ENCODE peak calls at places on chromosomes 16 and 17, in four cellular contexts. One of them, this sample, is unnamed.

GRCh38 chr16:73888840-73889577 is 407.6 kb upstream of the PSMD7 start:
- DNase-seq in A549: no peak
- DNase-seq in HCT116: no peak
- DNase-seq in GM12878: no peak
- DNase-seq in this sample: no peak

GRCh38 chr16:82630219-82630618 is 3.5 kb downstream of the CDH13 start:
- DNase-seq in HCT116: no peak
- DNase-seq in GM12878: no peak
- DNase-seq in A549: no peak
- DNase-seq in this sample: peak; percentile 68

GRCh38 chr17:30720013-30720471 is 104.5 kb downstream of the CRLF3 start:
- DNase-seq in GM12878: no peak
- DNase-seq in HCT116: no peak
- DNase-seq in A549: no peak
- DNase-seq in this sample: no peak

GRCh38 chr16:65314246-65315003 is 192.6 kb upstream of the CDH11 start:
- DNase-seq in A549: no peak
- DNase-seq in HCT116: no peak
- DNase-seq in GM12878: no peak
- DNase-seq in this sample: peak; percentile 47

GRCh38 chr17:77959926-77960521 is 1.5 kb downstream of the TNRC6C start:
- DNase-seq in GM12878: no peak
- DNase-seq in A549: no peak
- DNase-seq in HCT116: no peak
- DNase-seq in this sample: peak; percentile 60

GRCh38 chr17:6696906-6697305 is 16.3 kb downstream of the SLC13A5 start:
- DNase-seq in A549: no peak
- DNase-seq in GM12878: no peak
- DNase-seq in HCT116: no peak
- DNase-seq in this sample: no peak

GRCh38 chr17:50184611-50185398 is 16.6 kb downstream of the COL1A1 start:
- DNase-seq in GM12878: no peak
- DNase-seq in A549: no peak
- DNase-seq in HCT116: no peak
- DNase-seq in this sample: peak; percentile 62

GRCh38 chr17:4764612-4765011 is 7.1 kb upstream of the TM4SF5 start:
- DNase-seq in HCT116: no peak
- DNase-seq in GM12878: no peak
- DNase-seq in A549: no peak
- DNase-seq in this sample: no peak

GRCh38 chr17:29039764-29040598 is 3.0 kb upstream of the PIPOX start:
- DNase-seq in HCT116: no peak
- DNase-seq in GM12878: no peak
- DNase-seq in A549: no peak
- DNase-seq in this sample: peak; percentile 80

GRCh38 chr16:22635801-22636200 is 125.1 kb downstream of the NPIPB5 start:
- DNase-seq in A549: no peak
- DNase-seq in HCT116: no peak
- DNase-seq in GM12878: no peak
- DNase-seq in this sample: no peak

GRCh38 chr17:66941773-66942452 is 22.6 kb upstream of the CACNG4 start:
- DNase-seq in HCT116: no peak
- DNase-seq in A549: no peak
- DNase-seq in GM12878: no peak
- DNase-seq in this sample: no peak

GRCh38 chr17:35708149-35708548 is 23.3 kb upstream of the RASL10B start:
- DNase-seq in A549: no peak
- DNase-seq in GM12878: no peak
- DNase-seq in HCT116: no peak
- DNase-seq in this sample: no peak

GRCh38 chr16:51651061-51651466 is 500.0 kb upstream of the SALL1 start:
- DNase-seq in HCT116: no peak
- DNase-seq in A549: no peak
- DNase-seq in GM12878: no peak
- DNase-seq in this sample: no peak

GRCh38 chr17:17675925-17676534 is 5.2 kb upstream of the RAI1 start:
- DNase-seq in HCT116: peak; percentile 48
- DNase-seq in GM12878: no peak
- DNase-seq in A549: peak; percentile 49
- DNase-seq in this sample: peak; percentile 52

GRCh38 chr16:2154533-2155090 is 970 bp upstream of the TRAF7 start:
- DNase-seq in GM12878: no peak
- DNase-seq in HCT116: no peak
- DNase-seq in A549: no peak
- DNase-seq in this sample: no peak

GRCh38 chr17:46738544-46738943 is 79.9 kb downstream of the WNT3 start:
- DNase-seq in GM12878: no peak
- DNase-seq in HCT116: no peak
- DNase-seq in A549: no peak
- DNase-seq in this sample: peak; percentile 42

GRCh38 chr16:76277099-76278030 is at the start of gene CNTNAP4:
- DNase-seq in GM12878: no peak
- DNase-seq in A549: no peak
- DNase-seq in HCT116: no peak
- DNase-seq in this sample: no peak

GRCh38 chr16:85568519-85568918 is 44.6 kb upstream of the GSE1 start:
- DNase-seq in GM12878: no peak
- DNase-seq in A549: no peak
- DNase-seq in HCT116: no peak
- DNase-seq in this sample: no peak

GRCh38 chr16:84952335-84953050 is 58.8 kb downstream of the ZDHHC7 start:
- DNase-seq in HCT116: peak; percentile 76
- DNase-seq in GM12878: peak; percentile 40
- DNase-seq in A549: peak; percentile 80
- DNase-seq in this sample: peak; percentile 82

GRCh38 chr16:10562361-10562899 is 18.0 kb downstream of the EMP2 start:
- DNase-seq in GM12878: no peak
- DNase-seq in HCT116: no peak
- DNase-seq in A549: no peak
- DNase-seq in this sample: no peak

GRCh38 chr17:82149401-82150099 is 51.5 kb upstream of the FASN start:
- DNase-seq in GM12878: no peak
- DNase-seq in A549: no peak
- DNase-seq in HCT116: no peak
- DNase-seq in this sample: no peak

GRCh38 chr16:12182202-12182601 is 205.7 kb downstream of the SNX29 start:
- DNase-seq in GM12878: no peak
- DNase-seq in HCT116: no peak
- DNase-seq in A549: no peak
- DNase-seq in this sample: no peak

GRCh38 chr16:3638916-3639644 is 15.4 kb upstream of the DNASE1 start:
- DNase-seq in A549: no peak
- DNase-seq in HCT116: no peak
- DNase-seq in GM12878: no peak
- DNase-seq in this sample: no peak

GRCh38 chr16:64866026-64866425 is 255.8 kb downstream of the CDH11 start:
- DNase-seq in GM12878: no peak
- DNase-seq in HCT116: no peak
- DNase-seq in A549: no peak
- DNase-seq in this sample: peak; percentile 36

GRCh38 chr17:75641343-75641742 is 8.1 kb downstream of the SMIM5 start:
- DNase-seq in HCT116: no peak
- DNase-seq in A549: no peak
- DNase-seq in GM12878: no peak
- DNase-seq in this sample: no peak

GRCh38 chr17:3556905-3557767 is 476 bp downstream of the TRPV3 start:
- DNase-seq in HCT116: no peak
- DNase-seq in GM12878: no peak
- DNase-seq in A549: no peak
- DNase-seq in this sample: no peak

GRCh38 chr16:72990003-72990521 is 57.9 kb downstream of the ZFHX3 start:
- DNase-seq in A549: no peak
- DNase-seq in HCT116: peak; percentile 31
- DNase-seq in GM12878: no peak
- DNase-seq in this sample: peak; percentile 68

GRCh38 chr17:45784583-45785372 is 658 bp downstream of the CRHR1 start:
- DNase-seq in A549: no peak
- DNase-seq in GM12878: no peak
- DNase-seq in HCT116: no peak
- DNase-seq in this sample: no peak

GRCh38 chr16:27748868-27749546 is 199.1 kb downstream of the KATNIP start:
- DNase-seq in GM12878: peak; percentile 1
- DNase-seq in A549: peak; percentile 37
- DNase-seq in HCT116: peak; percentile 54
- DNase-seq in this sample: peak; percentile 84

GRCh38 chr16:57969451-57970123 is 1.3 kb downstream of the CNGB1 start:
- DNase-seq in GM12878: no peak
- DNase-seq in A549: no peak
- DNase-seq in HCT116: no peak
- DNase-seq in this sample: no peak

GRCh38 chr16:56389554-56389953 is 35.8 kb downstream of the AMFR start:
- DNase-seq in HCT116: no peak
- DNase-seq in GM12878: no peak
- DNase-seq in A549: peak; percentile 74
- DNase-seq in this sample: peak; percentile 100

GRCh38 chr16:81410643-81411235 is 33.9 kb upstream of the CMIP start:
- DNase-seq in HCT116: no peak
- DNase-seq in GM12878: no peak
- DNase-seq in A549: no peak
- DNase-seq in this sample: no peak

GRCh38 chr17:57898487-57899311 is 48.9 kb upstream of the MRPS23 start:
- DNase-seq in A549: no peak
- DNase-seq in GM12878: no peak
- DNase-seq in HCT116: no peak
- DNase-seq in this sample: peak; percentile 49

GRCh38 chr16:4058386-4058785 is 57.9 kb downstream of the ADCY9 start:
- DNase-seq in HCT116: no peak
- DNase-seq in GM12878: no peak
- DNase-seq in A549: no peak
- DNase-seq in this sample: peak; percentile 44

GRCh38 chr17:34254146-34254545 is 939 bp upstream of the CCL2 start:
- DNase-seq in GM12878: no peak
- DNase-seq in A549: peak; percentile 31
- DNase-seq in HCT116: no peak
- DNase-seq in this sample: peak; percentile 83

GRCh38 chr17:917391-917811 is 62.2 kb downstream of the NXN start:
- DNase-seq in A549: no peak
- DNase-seq in HCT116: no peak
- DNase-seq in GM12878: no peak
- DNase-seq in this sample: no peak
- TF ChIP-seq RAD21 in A549: no peak
- TF ChIP-seq RAD21 in HCT116: no peak
- TF ChIP-seq RAD21 in GM12878: no peak
- TF ChIP-seq RAD21 in this sample: no peak

DNA sequence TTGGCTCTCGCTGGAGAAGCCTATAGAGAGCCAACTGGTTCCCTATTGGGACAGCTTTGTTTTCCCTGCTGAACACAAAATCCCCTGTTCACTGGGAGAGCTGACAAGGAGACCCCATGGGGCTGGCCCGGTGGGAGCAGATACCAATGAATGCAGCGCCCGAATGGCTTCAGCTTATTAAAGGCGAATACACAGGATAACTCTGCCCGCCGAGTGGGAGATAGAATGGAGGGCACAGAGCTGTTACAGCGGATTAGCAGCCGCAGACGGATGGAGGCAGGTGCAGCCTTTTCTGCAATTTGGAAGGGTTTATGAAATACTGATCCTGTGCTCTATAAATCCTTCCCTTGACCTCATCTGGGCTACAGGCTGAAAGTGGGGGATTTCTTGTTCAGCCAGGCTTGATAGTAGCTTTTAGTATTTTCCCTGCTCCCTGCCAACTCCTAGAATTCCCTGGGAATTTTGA is 178.9 kb downstream of the NTN1 start:
- DNase-seq in A549: no peak
- DNase-seq in GM12878: no peak
- DNase-seq in HCT116: no peak
- DNase-seq in this sample: no peak
- TF ChIP-seq RAD21 in A549: no peak
- TF ChIP-seq RAD21 in GM12878: no peak
- TF ChIP-seq RAD21 in HCT116: no peak
- TF ChIP-seq RAD21 in this sample: no peak

DNA sequence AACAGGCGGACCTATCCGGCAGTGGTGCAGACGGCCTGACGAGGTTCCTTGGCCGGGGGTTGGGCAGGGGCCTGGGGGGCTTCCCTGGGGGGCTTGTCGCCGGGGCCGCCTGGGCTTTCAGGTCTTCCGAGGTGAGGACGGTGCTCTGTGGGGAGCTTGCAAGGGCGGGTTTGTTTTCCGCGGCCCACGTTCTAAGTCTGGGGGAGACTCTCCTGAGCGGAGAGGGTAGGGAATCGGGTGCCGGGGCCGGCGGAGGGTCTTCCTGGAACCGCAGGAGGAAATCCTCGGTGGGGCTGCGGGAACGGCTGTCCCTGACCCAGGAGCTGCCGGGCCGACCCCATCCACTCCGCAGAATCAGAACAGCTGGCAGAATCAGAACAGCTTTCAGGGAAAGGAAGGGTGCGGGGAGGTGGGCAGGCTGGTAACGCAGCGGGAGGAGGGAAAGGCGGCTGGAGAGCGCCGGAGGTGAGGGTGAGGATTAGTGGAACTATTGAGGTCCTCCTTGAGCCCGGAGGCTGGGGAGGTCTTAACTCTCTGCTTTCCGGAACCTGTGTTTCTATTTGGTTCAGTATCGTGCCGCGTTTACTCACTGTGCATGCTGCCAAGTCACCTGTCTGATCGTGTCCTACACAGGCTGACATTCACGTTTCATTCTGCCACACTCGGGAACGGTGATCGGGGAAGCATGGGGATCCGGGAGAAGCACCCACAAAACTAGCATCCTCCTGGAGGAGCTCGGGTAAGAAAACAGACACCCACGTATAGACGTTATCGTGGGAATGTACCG is 28.9 kb downstream of the CPSF4L start:
- DNase-seq in GM12878: no peak
- DNase-seq in A549: peak; percentile 17
- DNase-seq in HCT116: no peak
- DNase-seq in this sample: peak; percentile 23
- TF ChIP-seq RAD21 in GM12878: no peak
- TF ChIP-seq RAD21 in A549: no peak
- TF ChIP-seq RAD21 in HCT116: no peak
- TF ChIP-seq RAD21 in this sample: no peak

DNA sequence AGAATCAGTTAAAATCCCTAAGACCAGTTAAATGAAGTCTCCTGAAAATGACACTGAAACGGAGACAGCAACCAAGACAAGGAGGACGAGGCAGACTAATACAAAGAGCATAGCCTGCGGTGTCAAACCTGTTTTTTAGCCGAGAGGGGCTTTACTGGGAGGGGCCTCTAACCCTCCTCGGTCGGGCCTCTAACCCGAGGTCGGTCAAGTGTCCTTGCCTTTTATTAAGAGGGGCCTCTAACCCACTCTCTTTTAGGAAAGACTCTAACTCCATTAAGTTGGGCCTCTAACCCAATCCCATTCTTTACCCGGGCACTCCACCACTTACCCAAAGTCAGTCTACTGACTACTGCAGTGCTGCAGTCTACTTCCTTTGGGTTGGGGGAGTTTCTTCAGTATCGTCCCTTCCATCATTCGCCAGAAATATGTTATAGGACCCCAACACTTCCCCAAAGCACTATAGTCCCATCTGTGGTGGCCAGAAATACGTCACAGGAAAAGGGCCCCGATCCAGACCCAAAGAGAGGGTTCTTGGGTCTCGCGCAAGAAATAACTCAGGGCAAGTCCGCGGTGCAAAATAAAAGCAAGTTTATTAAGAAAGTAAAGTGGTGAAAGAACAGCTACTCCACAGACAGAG is 39.2 kb upstream of the ARL4D start:
- DNase-seq in A549: no peak
- DNase-seq in GM12878: no peak
- DNase-seq in HCT116: no peak
- DNase-seq in this sample: no peak
- TF ChIP-seq RAD21 in A549: no peak
- TF ChIP-seq RAD21 in GM12878: no peak
- TF ChIP-seq RAD21 in HCT116: no peak
- TF ChIP-seq RAD21 in this sample: no peak

GRCh38 chr17:744937-745336 is 7.1 kb downstream of the GEMIN4 start:
- DNase-seq in GM12878: no peak
- DNase-seq in HCT116: no peak
- DNase-seq in A549: no peak
- DNase-seq in this sample: no peak
- TF ChIP-seq RAD21 in GM12878: no peak
- TF ChIP-seq RAD21 in HCT116: no peak
- TF ChIP-seq RAD21 in A549: no peak
- TF ChIP-seq RAD21 in this sample: no peak